ENCODE peak calls at places on chromosomes 12 and 14, in seven cellular contexts. W is NCI-H774, P is AG08395, Z is cardiac fibroblast, L is HuH-7, J is posterior cingulate gyrus, K is KG1. S is an unnamed sample.

GRCh38 chr12:1131811-1132224 is 140.8 kb downstream of the ERC1 start:
- DNase-seq in K (no peak), J (no peak), W (no peak), P (no peak), Z (no peak), L (no peak), S (no peak)

GRCh38 chr12:22562187-22563028 is 18.1 kb upstream of the C2CD5 start:
- DNase-seq in W (peak), P (no peak), J (no peak), K (no peak), L (peak), Z (no peak), S (no peak)

GRCh38 chr14:81269979-81270375 is 49.2 kb upstream of the GTF2A1 start:
- DNase-seq in K (no peak), L (no peak), P (no peak), J (no peak), Z (no peak), W (no peak), S (no peak)

GRCh38 chr12:127422935-127423585 is 843.9 kb upstream of the TMEM132C start:
- DNase-seq in L (no peak), P (peak), K (no peak), Z (no peak), J (no peak), W (no peak), S (no peak)

GRCh38 chr14:68281497-68281896 is 461.9 kb downstream of the RAD51B start:
- DNase-seq in P (no peak), W (no peak), K (no peak), L (no peak), J (no peak), Z (no peak), S (no peak)

GRCh38 chr14:69012251-69012953 is 33.3 kb upstream of the ACTN1 start:
- DNase-seq in K (no peak), W (no peak), L (no peak), P (no peak), J (no peak), Z (peak), S (no peak)

GRCh38 chr12:74890237-74890599 is 319.4 kb downstream of the KCNC2 start:
- DNase-seq in L (peak), W (no peak), P (peak), Z (peak), K (no peak), J (no peak), S (no peak)

GRCh38 chr12:20567413-20567812 is 127.7 kb upstream of the SLCO1C1 start:
- DNase-seq in Z (peak), P (no peak), J (no peak), W (no peak), K (no peak), L (no peak), S (no peak)

GRCh38 chr12:26188132-26188531 is 7.2 kb upstream of the SSPN start:
- DNase-seq in Z (peak), W (no peak), L (no peak), K (no peak), J (no peak), P (peak), S (no peak)

GRCh38 chr14:68757618-68758081 is 35.2 kb downstream of the ZFP36L1 start:
- DNase-seq in W (no peak), J (no peak), Z (peak), L (no peak), P (peak), K (peak), S (no peak)

GRCh38 chr14:75184447-75184846 is 8.0 kb upstream of the TMED10 start:
- DNase-seq in K (no peak), P (peak), Z (peak), L (no peak), W (no peak), J (no peak), S (no peak)

GRCh38 chr14:61218157-61218556 is 63.0 kb downstream of the TMEM30B start:
- DNase-seq in K (no peak), J (no peak), W (no peak), L (no peak), P (no peak), Z (no peak), S (no peak)

GRCh38 chr12:71061451-71061850 is 96.3 kb downstream of the TSPAN8 start:
- DNase-seq in L (no peak), J (no peak), P (no peak), K (no peak), W (no peak), Z (no peak), S (no peak)

S was measured in DMS153.